ENCODE peak calls at places on chromosomes 3 and 15, in four cellular contexts. F is K562, X is HL-60, U is GM12878. Y is an unnamed sample.

GRCh38 chr3:126537730-126538281 is 13.9 kb downstream of the CHST13 start:
- DNase-seq in F (no peak), X (no peak), U (no peak), Y (no peak)

GRCh38 chr3:45055032-45055410 is 28.9 kb downstream of the CLEC3B start:
- DNase-seq in U (no peak), X (peak; percentile 34), F (no peak), Y (no peak)

GRCh38 chr3:183800221-183800863 is 25.0 kb downstream of the MAP6D1 start:
- DNase-seq in F (no peak), X (no peak), U (no peak), Y (no peak)

GRCh38 chr3:133899309-133899708 is 3.6 kb upstream of the RAB6B start:
- DNase-seq in F (no peak), U (no peak), X (peak; percentile 28), Y (no peak)

GRCh38 chr3:17158941-17159682 is 274.4 kb downstream of the PLCL2 start:
- DNase-seq in U (no peak), X (no peak), F (no peak), Y (no peak)

GRCh38 chr3:78974181-78974770 is 793.5 kb downstream of the ROBO1 start:
- DNase-seq in U (no peak), X (no peak), F (no peak), Y (no peak)

GRCh38 chr3:108223928-108224327 is 1.7 kb upstream of the IFT57 start:
- DNase-seq in U (no peak), F (peak; percentile 13), X (peak; percentile 60), Y (no peak)

GRCh38 chr3:121063628-121064027 is 155.6 kb downstream of the STXBP5L start:
- DNase-seq in F (peak; percentile 4), U (no peak), X (no peak), Y (no peak)

GRCh38 chr3:108319428-108320053 is 23.2 kb downstream of the HHLA2 start:
- DNase-seq in X (peak; percentile 21), F (no peak), U (no peak), Y (no peak)

GRCh38 chr3:141913150-141913811 is 36.8 kb downstream of the ATP1B3 start:
- DNase-seq in F (peak; percentile 72), U (peak; percentile 19), X (peak; percentile 72), Y (no peak)

GRCh38 chr3:16118396-16118795 is 56.1 kb upstream of the GALNT15 start:
- DNase-seq in X (no peak), U (no peak), F (no peak), Y (no peak)

GRCh38 chr15:61155741-61156700 is 73.1 kb downstream of the RORA start:
- DNase-seq in X (no peak), F (peak; percentile 11), U (no peak), Y (no peak)

GRCh38 chr3:128498901-128499530 is 6.0 kb upstream of the GATA2 start:
- DNase-seq in F (no peak), X (no peak), U (no peak), Y (no peak)

GRCh38 chr15:22794621-22795167 is 8.2 kb downstream of the NIPA1 start:
- DNase-seq in X (no peak), U (no peak), F (no peak), Y (no peak)
- TF ChIP-seq SPI1 in X (no peak), U (no peak), F (no peak), Y (no peak)

DNA sequence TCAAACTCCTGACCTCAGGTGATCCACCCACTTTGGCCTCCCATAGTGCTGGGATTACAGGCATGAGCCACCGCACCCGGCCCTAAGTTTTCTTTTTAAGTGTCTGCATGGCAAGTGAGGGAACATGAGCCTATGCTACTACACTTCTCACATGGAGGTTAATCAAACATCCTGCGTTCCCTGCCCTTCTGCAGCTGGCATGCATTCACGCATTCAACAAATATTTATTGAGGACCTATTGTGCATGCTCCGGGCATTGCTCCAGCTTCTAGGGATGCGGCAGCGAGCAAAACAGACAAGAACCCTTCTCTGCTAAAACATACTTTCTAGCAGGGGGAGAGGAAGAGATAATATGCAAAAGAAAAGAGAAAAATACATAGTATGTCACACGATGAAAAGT is 42.6 kb upstream of the ACKR4 start:
- DNase-seq in X (no peak), F (no peak), U (no peak), Y (no peak)
- TF ChIP-seq SPI1 in X (no peak), F (no peak), U (no peak), Y (no peak)

GRCh38 chr15:68228971-68229385 is 550 bp downstream of the CLN6 start:
- DNase-seq in U (no peak), X (no peak), F (peak; percentile 29), Y (no peak)
- TF ChIP-seq SPI1 in U (no peak), X (no peak), F (no peak), Y (no peak)

GRCh38 chr3:14152233-14152962 is 26.0 kb downstream of the XPC start:
- DNase-seq in U (no peak), F (peak; percentile 51), X (peak; percentile 16), Y (no peak)
- TF ChIP-seq SPI1 in U (no peak), F (no peak), X (no peak), Y (no peak)

GRCh38 chr15:28459279-28459678 is 73.5 kb downstream of the GOLGA8G start:
- DNase-seq in U (no peak), F (no peak), X (no peak), Y (no peak)
- TF ChIP-seq SPI1 in U (no peak), F (no peak), X (no peak), Y (no peak)

GRCh38 chr15:95734422-95735316 is 595.8 kb upstream of the NR2F2 start:
- DNase-seq in F (peak; percentile 45), X (peak; percentile 32), U (no peak), Y (no peak)
- TF ChIP-seq SPI1 in F (no peak), X (peak; percentile 31), U (no peak), Y (no peak)

GRCh38 chr3:35505181-35505580 is 134.1 kb upstream of the ARPP21 start:
- DNase-seq in X (no peak), U (no peak), F (no peak), Y (no peak)
- TF ChIP-seq SPI1 in X (no peak), U (no peak), F (no peak), Y (no peak)

Y was measured in GM12891.